ENCODE peak calls at places on chromosomes 2 and 18, in nine cellular contexts. One of them, this sample, is unnamed.

GRCh38 chr2:86672027-86672545 is 48.0 kb upstream of the RMND5A start:
- DNase-seq in uterus: no peak
- DNase-seq in spleen: no peak
- DNase-seq in fibroblast of pulmonary artery: no peak
- DNase-seq in psoas muscle: no peak
- DNase-seq in breast epithelium: no peak
- DNase-seq in bronchial epithelial cell: peak
- DNase-seq in mesothelial cell of epicardium: no peak
- DNase-seq in fibroblast of lung: no peak
- DNase-seq in this sample: no peak

GRCh38 chr2:111938392-111938791 is 40.0 kb downstream of the MERTK start:
- DNase-seq in uterus: no peak
- DNase-seq in spleen: no peak
- DNase-seq in fibroblast of pulmonary artery: no peak
- DNase-seq in psoas muscle: no peak
- DNase-seq in breast epithelium: no peak
- DNase-seq in bronchial epithelial cell: no peak
- DNase-seq in mesothelial cell of epicardium: no peak
- DNase-seq in fibroblast of lung: no peak
- DNase-seq in this sample: no peak

GRCh38 chr2:45353879-45354278 is 257.2 kb downstream of the SRBD1 start:
- DNase-seq in uterus: no peak
- DNase-seq in spleen: no peak
- DNase-seq in fibroblast of pulmonary artery: peak
- DNase-seq in psoas muscle: no peak
- DNase-seq in breast epithelium: no peak
- DNase-seq in bronchial epithelial cell: peak
- DNase-seq in mesothelial cell of epicardium: no peak
- DNase-seq in fibroblast of lung: peak
- DNase-seq in this sample: no peak

GRCh38 chr2:216934151-216934550 is 74.3 kb upstream of the TNP1 start:
- DNase-seq in uterus: no peak
- DNase-seq in spleen: no peak
- DNase-seq in fibroblast of pulmonary artery: no peak
- DNase-seq in psoas muscle: peak
- DNase-seq in breast epithelium: no peak
- DNase-seq in bronchial epithelial cell: no peak
- DNase-seq in mesothelial cell of epicardium: no peak
- DNase-seq in fibroblast of lung: no peak
- DNase-seq in this sample: no peak

GRCh38 chr2:18522484-18523146 is 37.8 kb downstream of the RDH14 start:
- DNase-seq in uterus: no peak
- DNase-seq in spleen: no peak
- DNase-seq in fibroblast of pulmonary artery: no peak
- DNase-seq in psoas muscle: no peak
- DNase-seq in breast epithelium: no peak
- DNase-seq in bronchial epithelial cell: peak
- DNase-seq in mesothelial cell of epicardium: no peak
- DNase-seq in fibroblast of lung: peak
- DNase-seq in this sample: no peak

GRCh38 chr18:70907673-70908072 is 618.8 kb downstream of the SOCS6 start:
- DNase-seq in uterus: no peak
- DNase-seq in spleen: no peak
- DNase-seq in fibroblast of pulmonary artery: peak
- DNase-seq in psoas muscle: no peak
- DNase-seq in breast epithelium: no peak
- DNase-seq in bronchial epithelial cell: no peak
- DNase-seq in mesothelial cell of epicardium: no peak
- DNase-seq in fibroblast of lung: no peak
- DNase-seq in this sample: no peak

GRCh38 chr2:15160201-15160600 is 400.9 kb downstream of the NBAS start:
- DNase-seq in uterus: no peak
- DNase-seq in spleen: peak
- DNase-seq in fibroblast of pulmonary artery: no peak
- DNase-seq in psoas muscle: no peak
- DNase-seq in breast epithelium: no peak
- DNase-seq in bronchial epithelial cell: no peak
- DNase-seq in mesothelial cell of epicardium: no peak
- DNase-seq in fibroblast of lung: no peak
- DNase-seq in this sample: no peak

GRCh38 chr2:235011607-235011928 is 59.8 kb downstream of the SH3BP4 start:
- DNase-seq in uterus: no peak
- DNase-seq in spleen: no peak
- DNase-seq in fibroblast of pulmonary artery: no peak
- DNase-seq in psoas muscle: no peak
- DNase-seq in breast epithelium: no peak
- DNase-seq in bronchial epithelial cell: no peak
- DNase-seq in mesothelial cell of epicardium: no peak
- DNase-seq in fibroblast of lung: no peak
- DNase-seq in this sample: no peak

GRCh38 chr2:177929662-177930522 is 142.7 kb downstream of the PDE11A start:
- DNase-seq in uterus: no peak
- DNase-seq in spleen: no peak
- DNase-seq in fibroblast of pulmonary artery: no peak
- DNase-seq in psoas muscle: no peak
- DNase-seq in breast epithelium: no peak
- DNase-seq in bronchial epithelial cell: peak
- DNase-seq in mesothelial cell of epicardium: no peak
- DNase-seq in fibroblast of lung: no peak
- DNase-seq in this sample: no peak

GRCh38 chr2:72515696-72516095 is 310.1 kb downstream of the EXOC6B start:
- DNase-seq in uterus: no peak
- DNase-seq in spleen: no peak
- DNase-seq in fibroblast of pulmonary artery: peak
- DNase-seq in psoas muscle: no peak
- DNase-seq in breast epithelium: no peak
- DNase-seq in bronchial epithelial cell: no peak
- DNase-seq in mesothelial cell of epicardium: no peak
- DNase-seq in fibroblast of lung: peak
- DNase-seq in this sample: no peak

GRCh38 chr2:72511906-72512305 is 313.9 kb downstream of the EXOC6B start:
- DNase-seq in uterus: no peak
- DNase-seq in spleen: no peak
- DNase-seq in fibroblast of pulmonary artery: no peak
- DNase-seq in psoas muscle: no peak
- DNase-seq in breast epithelium: no peak
- DNase-seq in bronchial epithelial cell: no peak
- DNase-seq in mesothelial cell of epicardium: no peak
- DNase-seq in fibroblast of lung: no peak
- DNase-seq in this sample: no peak

GRCh38 chr2:72513011-72513410 is 312.8 kb downstream of the EXOC6B start:
- DNase-seq in uterus: no peak
- DNase-seq in spleen: no peak
- DNase-seq in fibroblast of pulmonary artery: no peak
- DNase-seq in psoas muscle: no peak
- DNase-seq in breast epithelium: no peak
- DNase-seq in bronchial epithelial cell: no peak
- DNase-seq in mesothelial cell of epicardium: no peak
- DNase-seq in fibroblast of lung: no peak
- DNase-seq in this sample: no peak

DNA sequence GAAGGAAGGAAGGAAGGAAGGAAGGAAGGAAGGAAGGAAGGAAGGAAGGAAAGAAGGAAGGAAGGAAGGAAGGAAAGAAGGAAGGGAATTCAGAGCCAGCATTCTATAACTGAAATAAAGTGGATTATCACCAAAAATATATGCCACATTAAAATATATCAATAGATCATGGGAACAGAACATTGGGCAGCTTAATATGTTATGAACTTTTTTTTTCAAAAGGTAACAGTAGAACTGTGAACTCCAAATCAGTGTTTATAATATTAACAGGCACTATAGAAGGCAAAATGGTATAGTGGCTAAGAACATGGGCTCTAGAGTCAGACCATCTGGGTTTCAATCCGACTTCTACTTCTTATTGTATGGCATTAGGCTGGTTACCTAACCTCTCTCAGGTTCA is 313.5 kb downstream of the EXOC6B start:
- DNase-seq in uterus: no peak
- DNase-seq in spleen: no peak
- DNase-seq in fibroblast of pulmonary artery: no peak
- DNase-seq in psoas muscle: no peak
- DNase-seq in breast epithelium: no peak
- DNase-seq in bronchial epithelial cell: no peak
- DNase-seq in mesothelial cell of epicardium: no peak
- DNase-seq in fibroblast of lung: no peak
- DNase-seq in this sample: no peak
- TF ChIP-seq CTCF in uterus: no peak
- TF ChIP-seq CTCF in spleen: no peak
- TF ChIP-seq CTCF in fibroblast of pulmonary artery: no peak
- TF ChIP-seq CTCF in psoas muscle: no peak
- TF ChIP-seq CTCF in breast epithelium: no peak
- TF ChIP-seq CTCF in bronchial epithelial cell: no peak
- TF ChIP-seq CTCF in mesothelial cell of epicardium: no peak
- TF ChIP-seq CTCF in fibroblast of lung: no peak
- TF ChIP-seq CTCF in this sample: no peak

GRCh38 chr2:122338000-122338399 is 582.5 kb downstream of the TSN start:
- DNase-seq in uterus: no peak
- DNase-seq in spleen: no peak
- DNase-seq in fibroblast of pulmonary artery: no peak
- DNase-seq in psoas muscle: no peak
- DNase-seq in breast epithelium: no peak
- DNase-seq in bronchial epithelial cell: no peak
- DNase-seq in mesothelial cell of epicardium: no peak
- DNase-seq in fibroblast of lung: no peak
- DNase-seq in this sample: no peak
- TF ChIP-seq CTCF in uterus: no peak
- TF ChIP-seq CTCF in spleen: no peak
- TF ChIP-seq CTCF in fibroblast of pulmonary artery: no peak
- TF ChIP-seq CTCF in psoas muscle: no peak
- TF ChIP-seq CTCF in breast epithelium: no peak
- TF ChIP-seq CTCF in bronchial epithelial cell: no peak
- TF ChIP-seq CTCF in mesothelial cell of epicardium: no peak
- TF ChIP-seq CTCF in fibroblast of lung: no peak
- TF ChIP-seq CTCF in this sample: no peak

DNA sequence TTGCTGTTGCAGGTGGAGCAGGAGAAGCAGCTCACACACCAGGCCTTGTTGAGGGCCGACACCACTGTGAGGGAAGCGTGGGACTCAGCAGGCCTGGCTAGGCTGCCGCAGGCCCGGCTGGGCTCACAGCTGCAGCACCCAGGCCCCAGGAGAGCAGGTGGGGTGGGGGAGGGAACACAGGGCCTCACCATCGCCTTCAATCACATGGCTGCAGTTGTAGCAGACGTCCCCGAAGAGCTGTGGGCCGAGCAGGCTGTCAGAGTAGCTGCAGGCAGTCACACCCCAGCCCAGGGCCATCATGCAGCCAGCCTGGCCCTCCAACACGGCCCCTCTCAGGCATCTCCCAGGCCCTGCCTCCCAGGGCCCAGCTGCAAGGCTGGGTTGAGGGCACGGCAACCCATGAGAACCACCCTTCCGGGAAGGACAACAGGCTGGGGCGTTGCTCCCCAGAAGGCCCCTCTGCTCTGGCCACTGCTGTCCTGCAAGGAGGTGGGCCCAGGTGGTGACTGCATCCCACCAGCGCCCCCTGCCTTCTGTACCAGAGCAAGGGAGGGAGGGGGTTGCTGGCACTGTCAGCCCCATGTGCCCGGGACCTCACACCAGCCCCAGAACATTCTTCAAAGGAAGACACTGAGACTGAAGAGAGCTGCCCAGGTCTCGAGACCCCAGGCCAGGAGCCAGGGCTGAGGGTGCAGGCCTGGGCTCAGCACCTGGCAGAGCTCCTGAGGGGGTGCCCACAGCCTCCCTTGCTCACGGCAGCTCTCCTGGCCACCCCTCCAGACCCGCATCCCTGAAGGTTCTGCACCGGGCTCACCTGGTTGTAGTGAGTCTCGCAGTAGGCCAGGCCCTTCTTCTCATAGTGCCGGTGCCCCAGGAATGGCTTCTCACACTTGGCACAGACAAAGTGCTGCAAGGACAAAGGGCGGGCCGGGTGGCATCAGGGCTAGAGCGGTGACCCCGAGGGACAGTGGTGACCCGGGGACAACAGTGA is 5.6 kb upstream of the GPR17 start:
- DNase-seq in uterus: no peak
- DNase-seq in spleen: peak
- DNase-seq in fibroblast of pulmonary artery: no peak
- DNase-seq in psoas muscle: no peak
- DNase-seq in breast epithelium: no peak
- DNase-seq in bronchial epithelial cell: no peak
- DNase-seq in mesothelial cell of epicardium: no peak
- DNase-seq in fibroblast of lung: no peak
- DNase-seq in this sample: peak
- TF ChIP-seq CTCF in uterus: no peak
- TF ChIP-seq CTCF in spleen: peak
- TF ChIP-seq CTCF in fibroblast of pulmonary artery: no peak
- TF ChIP-seq CTCF in psoas muscle: peak
- TF ChIP-seq CTCF in breast epithelium: no peak
- TF ChIP-seq CTCF in bronchial epithelial cell: no peak
- TF ChIP-seq CTCF in mesothelial cell of epicardium: no peak
- TF ChIP-seq CTCF in fibroblast of lung: no peak
- TF ChIP-seq CTCF in this sample: no peak

DNA sequence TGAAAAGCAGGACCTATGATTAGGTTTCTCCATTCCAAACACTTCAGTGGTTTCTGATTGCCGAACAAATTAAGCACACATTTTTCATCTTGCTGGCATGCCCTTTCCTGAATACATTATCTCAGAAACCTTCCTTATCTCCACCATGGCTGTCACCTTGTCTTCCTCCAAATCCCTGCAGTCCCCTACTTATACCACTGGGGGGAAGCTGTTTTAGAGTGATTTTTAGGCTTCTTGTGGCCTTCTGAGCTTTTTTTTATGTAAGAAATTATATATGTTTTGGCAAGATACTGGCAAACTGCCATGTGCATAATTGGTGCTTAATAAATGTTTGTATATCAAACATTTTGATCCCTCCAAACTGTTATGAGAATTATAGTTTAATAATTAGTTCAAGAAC is 229.2 kb downstream of the MYT1L start:
- DNase-seq in uterus: no peak
- DNase-seq in spleen: no peak
- DNase-seq in fibroblast of pulmonary artery: no peak
- DNase-seq in psoas muscle: no peak
- DNase-seq in breast epithelium: no peak
- DNase-seq in bronchial epithelial cell: peak
- DNase-seq in mesothelial cell of epicardium: no peak
- DNase-seq in fibroblast of lung: no peak
- DNase-seq in this sample: no peak
- TF ChIP-seq CTCF in uterus: no peak
- TF ChIP-seq CTCF in spleen: no peak
- TF ChIP-seq CTCF in fibroblast of pulmonary artery: peak
- TF ChIP-seq CTCF in psoas muscle: no peak
- TF ChIP-seq CTCF in breast epithelium: no peak
- TF ChIP-seq CTCF in bronchial epithelial cell: no peak
- TF ChIP-seq CTCF in mesothelial cell of epicardium: peak
- TF ChIP-seq CTCF in fibroblast of lung: peak
- TF ChIP-seq CTCF in this sample: no peak

This sample was measured in GM20000.